ENCODE peak calls at places on chromosomes 3 and 15, in eight cellular contexts. One of them, this sample, is unnamed.

GRCh38 chr3:174651951-174652350 is 207.2 kb upstream of the NAALADL2 start:
- DNase-seq in mammary epithelial cell: no peak
- DNase-seq in EH: no peak
- DNase-seq in activated naive CD4-positive, alpha-beta T cell treated with anti-CD3 and anti-CD28 coated beads, Interleukin-2, amount 50 U/mL, for 16 hours: no peak
- DNase-seq in H4: no peak
- DNase-seq in esophagus muscularis mucosa: no peak
- DNase-seq in ELR: no peak
- DNase-seq in nephron progenitor cell: no peak
- DNase-seq in this sample: no peak

GRCh38 chr3:152175576-152175883 is 93.2 kb upstream of the MBNL1 start:
- DNase-seq in mammary epithelial cell: peak; percentile 77
- DNase-seq in EH: peak; percentile 93
- DNase-seq in activated naive CD4-positive, alpha-beta T cell treated with anti-CD3 and anti-CD28 coated beads, Interleukin-2, amount 50 U/mL, for 16 hours: no peak
- DNase-seq in H4: peak; percentile 53
- DNase-seq in esophagus muscularis mucosa: no peak
- DNase-seq in ELR: peak; percentile 93
- DNase-seq in nephron progenitor cell: no peak
- DNase-seq in this sample: no peak

GRCh38 chr3:86563358-86563970 is 427.5 kb downstream of the VGLL3 start:
- DNase-seq in mammary epithelial cell: peak; percentile 15
- DNase-seq in EH: peak; percentile 37
- DNase-seq in activated naive CD4-positive, alpha-beta T cell treated with anti-CD3 and anti-CD28 coated beads, Interleukin-2, amount 50 U/mL, for 16 hours: no peak
- DNase-seq in H4: peak; percentile 39
- DNase-seq in esophagus muscularis mucosa: no peak
- DNase-seq in ELR: peak; percentile 66
- DNase-seq in nephron progenitor cell: peak; percentile 8
- DNase-seq in this sample: peak; percentile 17

GRCh38 chr3:105322570-105323273 is 44.0 kb upstream of the ALCAM start:
- DNase-seq in mammary epithelial cell: no peak
- DNase-seq in EH: no peak
- DNase-seq in activated naive CD4-positive, alpha-beta T cell treated with anti-CD3 and anti-CD28 coated beads, Interleukin-2, amount 50 U/mL, for 16 hours: no peak
- DNase-seq in H4: no peak
- DNase-seq in esophagus muscularis mucosa: no peak
- DNase-seq in ELR: peak; percentile 22
- DNase-seq in nephron progenitor cell: no peak
- DNase-seq in this sample: no peak

GRCh38 chr15:61750271-61751084 is 309.8 kb downstream of the VPS13C start:
- DNase-seq in mammary epithelial cell: no peak
- DNase-seq in EH: no peak
- DNase-seq in activated naive CD4-positive, alpha-beta T cell treated with anti-CD3 and anti-CD28 coated beads, Interleukin-2, amount 50 U/mL, for 16 hours: no peak
- DNase-seq in H4: no peak
- DNase-seq in esophagus muscularis mucosa: no peak
- DNase-seq in ELR: no peak
- DNase-seq in nephron progenitor cell: no peak
- DNase-seq in this sample: no peak

GRCh38 chr15:28922712-28923012 is 36.9 kb downstream of the APBA2 start:
- DNase-seq in mammary epithelial cell: no peak
- DNase-seq in EH: no peak
- DNase-seq in activated naive CD4-positive, alpha-beta T cell treated with anti-CD3 and anti-CD28 coated beads, Interleukin-2, amount 50 U/mL, for 16 hours: peak; percentile 3
- DNase-seq in H4: no peak
- DNase-seq in esophagus muscularis mucosa: no peak
- DNase-seq in ELR: no peak
- DNase-seq in nephron progenitor cell: no peak
- DNase-seq in this sample: no peak

GRCh38 chr3:142576792-142577191 is 1.7 kb downstream of the ATR start:
- DNase-seq in mammary epithelial cell: no peak
- DNase-seq in EH: no peak
- DNase-seq in activated naive CD4-positive, alpha-beta T cell treated with anti-CD3 and anti-CD28 coated beads, Interleukin-2, amount 50 U/mL, for 16 hours: no peak
- DNase-seq in H4: no peak
- DNase-seq in esophagus muscularis mucosa: no peak
- DNase-seq in ELR: no peak
- DNase-seq in nephron progenitor cell: no peak
- DNase-seq in this sample: no peak

GRCh38 chr15:58065011-58065444 is 483 bp downstream of the ALDH1A2 start:
- DNase-seq in mammary epithelial cell: no peak
- DNase-seq in EH: no peak
- DNase-seq in activated naive CD4-positive, alpha-beta T cell treated with anti-CD3 and anti-CD28 coated beads, Interleukin-2, amount 50 U/mL, for 16 hours: peak; percentile 9
- DNase-seq in H4: no peak
- DNase-seq in esophagus muscularis mucosa: no peak
- DNase-seq in ELR: no peak
- DNase-seq in nephron progenitor cell: peak; percentile 57
- DNase-seq in this sample: peak; percentile 11

GRCh38 chr15:38696120-38696727 is 131.6 kb upstream of the RASGRP1 start:
- DNase-seq in mammary epithelial cell: peak; percentile 35
- DNase-seq in EH: peak; percentile 78
- DNase-seq in activated naive CD4-positive, alpha-beta T cell treated with anti-CD3 and anti-CD28 coated beads, Interleukin-2, amount 50 U/mL, for 16 hours: peak; percentile 56
- DNase-seq in H4: peak; percentile 68
- DNase-seq in esophagus muscularis mucosa: no peak
- DNase-seq in ELR: peak; percentile 56
- DNase-seq in nephron progenitor cell: no peak
- DNase-seq in this sample: no peak

GRCh38 chr3:157099337-157100078 is 60.4 kb downstream of the CCNL1 start:
- DNase-seq in mammary epithelial cell: peak; percentile 84
- DNase-seq in EH: peak; percentile 29
- DNase-seq in activated naive CD4-positive, alpha-beta T cell treated with anti-CD3 and anti-CD28 coated beads, Interleukin-2, amount 50 U/mL, for 16 hours: no peak
- DNase-seq in H4: no peak
- DNase-seq in esophagus muscularis mucosa: no peak
- DNase-seq in ELR: no peak
- DNase-seq in nephron progenitor cell: no peak
- DNase-seq in this sample: no peak

GRCh38 chr15:63122002-63122893 is 587 bp downstream of the LACTB start:
- DNase-seq in mammary epithelial cell: peak; percentile 87
- DNase-seq in EH: peak; percentile 81
- DNase-seq in activated naive CD4-positive, alpha-beta T cell treated with anti-CD3 and anti-CD28 coated beads, Interleukin-2, amount 50 U/mL, for 16 hours: peak; percentile 67
- DNase-seq in H4: peak; percentile 64
- DNase-seq in esophagus muscularis mucosa: peak; percentile 98
- DNase-seq in ELR: peak; percentile 80
- DNase-seq in nephron progenitor cell: peak; percentile 84
- DNase-seq in this sample: peak; percentile 83

GRCh38 chr3:54968546-54969172 is 40.8 kb upstream of the LRTM1 start:
- DNase-seq in mammary epithelial cell: no peak
- DNase-seq in EH: peak; percentile 89
- DNase-seq in activated naive CD4-positive, alpha-beta T cell treated with anti-CD3 and anti-CD28 coated beads, Interleukin-2, amount 50 U/mL, for 16 hours: no peak
- DNase-seq in H4: no peak
- DNase-seq in esophagus muscularis mucosa: no peak
- DNase-seq in ELR: peak; percentile 75
- DNase-seq in nephron progenitor cell: no peak
- DNase-seq in this sample: no peak

GRCh38 chr3:89851974-89852621 is 744.7 kb downstream of the EPHA3 start:
- DNase-seq in mammary epithelial cell: no peak
- DNase-seq in EH: no peak
- DNase-seq in activated naive CD4-positive, alpha-beta T cell treated with anti-CD3 and anti-CD28 coated beads, Interleukin-2, amount 50 U/mL, for 16 hours: no peak
- DNase-seq in H4: peak; percentile 51
- DNase-seq in esophagus muscularis mucosa: no peak
- DNase-seq in ELR: peak; percentile 0
- DNase-seq in nephron progenitor cell: peak; percentile 81
- DNase-seq in this sample: peak; percentile 74

GRCh38 chr15:95086543-95087252 is 855.3 kb downstream of the MCTP2 start:
- DNase-seq in mammary epithelial cell: peak; percentile 39
- DNase-seq in EH: peak; percentile 82
- DNase-seq in activated naive CD4-positive, alpha-beta T cell treated with anti-CD3 and anti-CD28 coated beads, Interleukin-2, amount 50 U/mL, for 16 hours: no peak
- DNase-seq in H4: peak; percentile 42
- DNase-seq in esophagus muscularis mucosa: no peak
- DNase-seq in ELR: peak; percentile 7
- DNase-seq in nephron progenitor cell: no peak
- DNase-seq in this sample: no peak

GRCh38 chr3:79111375-79112052 is 656.3 kb downstream of the ROBO1 start:
- DNase-seq in mammary epithelial cell: no peak
- DNase-seq in EH: peak; percentile 30
- DNase-seq in activated naive CD4-positive, alpha-beta T cell treated with anti-CD3 and anti-CD28 coated beads, Interleukin-2, amount 50 U/mL, for 16 hours: no peak
- DNase-seq in H4: no peak
- DNase-seq in esophagus muscularis mucosa: no peak
- DNase-seq in ELR: no peak
- DNase-seq in nephron progenitor cell: no peak
- DNase-seq in this sample: no peak

GRCh38 chr3:195441476-195441970 is 1.3 kb downstream of the ACAP2 start:
- DNase-seq in mammary epithelial cell: no peak
- DNase-seq in EH: no peak
- DNase-seq in activated naive CD4-positive, alpha-beta T cell treated with anti-CD3 and anti-CD28 coated beads, Interleukin-2, amount 50 U/mL, for 16 hours: no peak
- DNase-seq in H4: no peak
- DNase-seq in esophagus muscularis mucosa: no peak
- DNase-seq in ELR: no peak
- DNase-seq in nephron progenitor cell: no peak
- DNase-seq in this sample: no peak

GRCh38 chr15:55074431-55074830 is 122.3 kb downstream of the RSL24D1 start:
- DNase-seq in mammary epithelial cell: no peak
- DNase-seq in EH: no peak
- DNase-seq in activated naive CD4-positive, alpha-beta T cell treated with anti-CD3 and anti-CD28 coated beads, Interleukin-2, amount 50 U/mL, for 16 hours: no peak
- DNase-seq in H4: no peak
- DNase-seq in esophagus muscularis mucosa: no peak
- DNase-seq in ELR: no peak
- DNase-seq in nephron progenitor cell: no peak
- DNase-seq in this sample: no peak

GRCh38 chr15:66931768-66932633 is 133.4 kb upstream of the SMAD3 start:
- DNase-seq in mammary epithelial cell: peak; percentile 54
- DNase-seq in EH: peak; percentile 74
- DNase-seq in activated naive CD4-positive, alpha-beta T cell treated with anti-CD3 and anti-CD28 coated beads, Interleukin-2, amount 50 U/mL, for 16 hours: no peak
- DNase-seq in H4: peak; percentile 59
- DNase-seq in esophagus muscularis mucosa: no peak
- DNase-seq in ELR: peak; percentile 79
- DNase-seq in nephron progenitor cell: no peak
- DNase-seq in this sample: no peak

GRCh38 chr3:110811050-110811449 is 260.6 kb upstream of the NECTIN3 start:
- DNase-seq in mammary epithelial cell: no peak
- DNase-seq in EH: peak; percentile 51
- DNase-seq in activated naive CD4-positive, alpha-beta T cell treated with anti-CD3 and anti-CD28 coated beads, Interleukin-2, amount 50 U/mL, for 16 hours: no peak
- DNase-seq in H4: no peak
- DNase-seq in esophagus muscularis mucosa: no peak
- DNase-seq in ELR: no peak
- DNase-seq in nephron progenitor cell: no peak
- DNase-seq in this sample: no peak

GRCh38 chr3:195208631-195209030 is 62.3 kb downstream of the XXYLT1 start:
- DNase-seq in mammary epithelial cell: no peak
- DNase-seq in EH: no peak
- DNase-seq in activated naive CD4-positive, alpha-beta T cell treated with anti-CD3 and anti-CD28 coated beads, Interleukin-2, amount 50 U/mL, for 16 hours: no peak
- DNase-seq in H4: no peak
- DNase-seq in esophagus muscularis mucosa: peak; percentile 24
- DNase-seq in ELR: no peak
- DNase-seq in nephron progenitor cell: no peak
- DNase-seq in this sample: no peak

GRCh38 chr3:153977148-153977547 is 144.0 kb upstream of the ARHGEF26 start:
- DNase-seq in mammary epithelial cell: no peak
- DNase-seq in EH: no peak
- DNase-seq in activated naive CD4-positive, alpha-beta T cell treated with anti-CD3 and anti-CD28 coated beads, Interleukin-2, amount 50 U/mL, for 16 hours: no peak
- DNase-seq in H4: no peak
- DNase-seq in esophagus muscularis mucosa: no peak
- DNase-seq in ELR: no peak
- DNase-seq in nephron progenitor cell: no peak
- DNase-seq in this sample: no peak

GRCh38 chr3:69888946-69889315 is 110.6 kb upstream of the SAMMSON start:
- DNase-seq in mammary epithelial cell: no peak
- DNase-seq in EH: peak; percentile 29
- DNase-seq in activated naive CD4-positive, alpha-beta T cell treated with anti-CD3 and anti-CD28 coated beads, Interleukin-2, amount 50 U/mL, for 16 hours: no peak
- DNase-seq in H4: no peak
- DNase-seq in esophagus muscularis mucosa: no peak
- DNase-seq in ELR: no peak
- DNase-seq in nephron progenitor cell: no peak
- DNase-seq in this sample: no peak

GRCh38 chr3:134640872-134641470 is 9.9 kb downstream of the KY start:
- DNase-seq in mammary epithelial cell: no peak
- DNase-seq in EH: peak; percentile 48
- DNase-seq in activated naive CD4-positive, alpha-beta T cell treated with anti-CD3 and anti-CD28 coated beads, Interleukin-2, amount 50 U/mL, for 16 hours: no peak
- DNase-seq in H4: no peak
- DNase-seq in esophagus muscularis mucosa: no peak
- DNase-seq in ELR: peak; percentile 53
- DNase-seq in nephron progenitor cell: peak; percentile 38
- DNase-seq in this sample: peak; percentile 56

GRCh38 chr15:70077436-70077835 is 20.3 kb downstream of the TLE3 start:
- DNase-seq in mammary epithelial cell: no peak
- DNase-seq in EH: no peak
- DNase-seq in activated naive CD4-positive, alpha-beta T cell treated with anti-CD3 and anti-CD28 coated beads, Interleukin-2, amount 50 U/mL, for 16 hours: no peak
- DNase-seq in H4: no peak
- DNase-seq in esophagus muscularis mucosa: no peak
- DNase-seq in ELR: no peak
- DNase-seq in nephron progenitor cell: no peak
- DNase-seq in this sample: no peak

GRCh38 chr3:65999606-66000005 is 39.1 kb downstream of the MAGI1 start:
- DNase-seq in mammary epithelial cell: no peak
- DNase-seq in EH: no peak
- DNase-seq in activated naive CD4-positive, alpha-beta T cell treated with anti-CD3 and anti-CD28 coated beads, Interleukin-2, amount 50 U/mL, for 16 hours: no peak
- DNase-seq in H4: no peak
- DNase-seq in esophagus muscularis mucosa: no peak
- DNase-seq in ELR: no peak
- DNase-seq in nephron progenitor cell: no peak
- DNase-seq in this sample: no peak

GRCh38 chr3:32143849-32144757 is 37.7 kb downstream of the GPD1L start:
- DNase-seq in mammary epithelial cell: peak; percentile 82
- DNase-seq in EH: peak; percentile 92
- DNase-seq in activated naive CD4-positive, alpha-beta T cell treated with anti-CD3 and anti-CD28 coated beads, Interleukin-2, amount 50 U/mL, for 16 hours: peak; percentile 29
- DNase-seq in H4: peak; percentile 79
- DNase-seq in esophagus muscularis mucosa: no peak
- DNase-seq in ELR: peak; percentile 94
- DNase-seq in nephron progenitor cell: peak; percentile 56
- DNase-seq in this sample: peak; percentile 77

GRCh38 chr3:12992629-12993021 is 80.6 kb downstream of the IQSEC1 start:
- DNase-seq in mammary epithelial cell: no peak
- DNase-seq in EH: no peak
- DNase-seq in activated naive CD4-positive, alpha-beta T cell treated with anti-CD3 and anti-CD28 coated beads, Interleukin-2, amount 50 U/mL, for 16 hours: no peak
- DNase-seq in H4: no peak
- DNase-seq in esophagus muscularis mucosa: no peak
- DNase-seq in ELR: no peak
- DNase-seq in nephron progenitor cell: no peak
- DNase-seq in this sample: no peak

GRCh38 chr3:158728851-158729250 is 3.4 kb downstream of the RARRES1 start:
- DNase-seq in mammary epithelial cell: no peak
- DNase-seq in EH: no peak
- DNase-seq in activated naive CD4-positive, alpha-beta T cell treated with anti-CD3 and anti-CD28 coated beads, Interleukin-2, amount 50 U/mL, for 16 hours: no peak
- DNase-seq in H4: no peak
- DNase-seq in esophagus muscularis mucosa: no peak
- DNase-seq in ELR: no peak
- DNase-seq in nephron progenitor cell: no peak
- DNase-seq in this sample: no peak

GRCh38 chr3:102206506-102207145 is 228.2 kb upstream of the ZPLD1 start:
- DNase-seq in mammary epithelial cell: peak; percentile 64
- DNase-seq in EH: peak; percentile 92
- DNase-seq in activated naive CD4-positive, alpha-beta T cell treated with anti-CD3 and anti-CD28 coated beads, Interleukin-2, amount 50 U/mL, for 16 hours: no peak
- DNase-seq in H4: peak; percentile 14
- DNase-seq in esophagus muscularis mucosa: peak; percentile 92
- DNase-seq in ELR: peak; percentile 21
- DNase-seq in nephron progenitor cell: no peak
- DNase-seq in this sample: no peak

GRCh38 chr15:72599855-72600464 is 54.5 kb upstream of the GOLGA6B start:
- DNase-seq in mammary epithelial cell: peak; percentile 34
- DNase-seq in EH: peak; percentile 66
- DNase-seq in activated naive CD4-positive, alpha-beta T cell treated with anti-CD3 and anti-CD28 coated beads, Interleukin-2, amount 50 U/mL, for 16 hours: no peak
- DNase-seq in H4: peak; percentile 39
- DNase-seq in esophagus muscularis mucosa: no peak
- DNase-seq in ELR: peak; percentile 67
- DNase-seq in nephron progenitor cell: peak; percentile 43
- DNase-seq in this sample: peak; percentile 62

GRCh38 chr3:152405915-152406802 is 137.4 kb downstream of the MBNL1 start:
- DNase-seq in mammary epithelial cell: peak; percentile 77
- DNase-seq in EH: peak; percentile 93
- DNase-seq in activated naive CD4-positive, alpha-beta T cell treated with anti-CD3 and anti-CD28 coated beads, Interleukin-2, amount 50 U/mL, for 16 hours: no peak
- DNase-seq in H4: peak; percentile 60
- DNase-seq in esophagus muscularis mucosa: no peak
- DNase-seq in ELR: peak; percentile 80
- DNase-seq in nephron progenitor cell: peak; percentile 1
- DNase-seq in this sample: peak; percentile 47

GRCh38 chr3:167151671-167152070 is 228.4 kb downstream of the ZBBX start:
- DNase-seq in mammary epithelial cell: no peak
- DNase-seq in EH: no peak
- DNase-seq in activated naive CD4-positive, alpha-beta T cell treated with anti-CD3 and anti-CD28 coated beads, Interleukin-2, amount 50 U/mL, for 16 hours: no peak
- DNase-seq in H4: no peak
- DNase-seq in esophagus muscularis mucosa: no peak
- DNase-seq in ELR: peak; percentile 24
- DNase-seq in nephron progenitor cell: no peak
- DNase-seq in this sample: no peak

GRCh38 chr3:141482250-141482937 is 4.4 kb upstream of the RASA2 start:
- DNase-seq in mammary epithelial cell: peak; percentile 76
- DNase-seq in EH: peak; percentile 94
- DNase-seq in activated naive CD4-positive, alpha-beta T cell treated with anti-CD3 and anti-CD28 coated beads, Interleukin-2, amount 50 U/mL, for 16 hours: no peak
- DNase-seq in H4: peak; percentile 67
- DNase-seq in esophagus muscularis mucosa: no peak
- DNase-seq in ELR: peak; percentile 89
- DNase-seq in nephron progenitor cell: no peak
- DNase-seq in this sample: no peak

GRCh38 chr15:96340611-96341464 is 10.3 kb downstream of the NR2F2 start:
- DNase-seq in mammary epithelial cell: no peak
- DNase-seq in EH: peak; percentile 59
- DNase-seq in activated naive CD4-positive, alpha-beta T cell treated with anti-CD3 and anti-CD28 coated beads, Interleukin-2, amount 50 U/mL, for 16 hours: no peak
- DNase-seq in H4: no peak
- DNase-seq in esophagus muscularis mucosa: peak; percentile 89
- DNase-seq in ELR: peak; percentile 48
- DNase-seq in nephron progenitor cell: peak; percentile 62
- DNase-seq in this sample: no peak